ENCODE peak calls at places on chromosomes 12 and 14, in ten cellular contexts. K is IMR-90, P is H54, H is body of pancreas, X is erythroblast, O is Peyer's patch, N is sigmoid colon, M is stomach, Q is HCT116, D is right lobe of liver. A is an unnamed sample.

GRCh38 chr12:108180255-108181094 is 51.4 kb downstream of the WSCD2 start:
- DNase-seq in K (no peak), P (no peak), H (no peak), X (no peak), O (no peak), N (no peak), M (no peak), Q (no peak), D (no peak), A (no peak)

GRCh38 chr14:37598085-37598972 is 2.9 kb downstream of the TTC6 start:
- DNase-seq in K (no peak), P (no peak), H (no peak), X (peak), O (no peak), N (no peak), M (peak), Q (no peak), D (no peak), A (peak)

GRCh38 chr14:31884776-31885379 is 192.2 kb upstream of the ARHGAP5 start:
- DNase-seq in K (peak), P (no peak), H (no peak), X (no peak), O (no peak), N (no peak), M (no peak), Q (no peak), D (no peak), A (no peak)

GRCh38 chr12:131989021-131989420 is 39.3 kb downstream of the EP400 start:
- DNase-seq in K (no peak), P (no peak), H (no peak), X (no peak), O (no peak), N (no peak), M (no peak), Q (no peak), D (peak), A (peak)

GRCh38 chr12:48602192-48602989 is 32.5 kb upstream of the LALBA start:
- DNase-seq in K (no peak), P (no peak), H (no peak), X (peak), O (no peak), N (no peak), M (no peak), Q (no peak), D (no peak), A (no peak)

GRCh38 chr14:36271939-36272907 is 48.2 kb downstream of the MBIP start:
- DNase-seq in K (peak), P (no peak), H (no peak), X (no peak), O (no peak), N (no peak), M (no peak), Q (no peak), D (no peak), A (peak)

GRCh38 chr12:49133014-49133413 is 1.8 kb upstream of the TUBA1B start:
- DNase-seq in K (no peak), P (peak), H (no peak), X (no peak), O (no peak), N (no peak), M (no peak), Q (no peak), D (no peak), A (no peak)

GRCh38 chr12:9933966-9934365 is 1.8 kb upstream of the CLEC2A start:
- DNase-seq in K (no peak), P (no peak), H (no peak), X (no peak), O (no peak), N (no peak), M (no peak), Q (no peak), D (no peak), A (no peak)

GRCh38 chr14:24921903-24922302 is 128.0 kb downstream of the STXBP6 start:
- DNase-seq in K (peak), P (no peak), H (no peak), X (no peak), O (no peak), N (no peak), M (no peak), Q (no peak), D (no peak), A (no peak)

GRCh38 chr14:77043177-77043983 is 14.9 kb upstream of the IRF2BPL start:
- DNase-seq in K (peak), P (no peak), H (no peak), X (peak), O (no peak), N (peak), M (no peak), Q (no peak), D (peak), A (peak)

GRCh38 chr12:116339800-116340371 is 62.4 kb upstream of the MED13L start:
- DNase-seq in K (peak), P (peak), H (no peak), X (no peak), O (no peak), N (no peak), M (no peak), Q (no peak), D (no peak), A (no peak)

GRCh38 chr14:38310420-38310995 is 54.6 kb upstream of the CLEC14A start:
- DNase-seq in K (no peak), P (no peak), H (no peak), X (no peak), O (no peak), N (no peak), M (no peak), Q (no peak), D (no peak), A (no peak)

GRCh38 chr12:121107681-121108080 is 25.0 kb upstream of the P2RX7 start:
- DNase-seq in K (peak), P (no peak), H (no peak), X (no peak), O (no peak), N (peak), M (no peak), Q (no peak), D (no peak), A (no peak)

GRCh38 chr12:112117685-112118084 is 7.7 kb upstream of the TRAFD1 start:
- DNase-seq in K (no peak), P (no peak), H (no peak), X (no peak), O (no peak), N (no peak), M (no peak), Q (no peak), D (no peak), A (no peak)

GRCh38 chr12:112112423-112113132 is 4.0 kb upstream of the NAA25 start:
- DNase-seq in K (no peak), P (no peak), H (peak), X (no peak), O (peak), N (no peak), M (peak), Q (peak), D (peak), A (no peak)

GRCh38 chr12:112111931-112112330 is 3.3 kb upstream of the NAA25 start:
- DNase-seq in K (no peak), P (no peak), H (no peak), X (no peak), O (peak), N (no peak), M (no peak), Q (no peak), D (no peak), A (no peak)

GRCh38 chr12:112115259-112116045 is 6.9 kb upstream of the NAA25 start:
- DNase-seq in K (no peak), P (no peak), H (no peak), X (peak), O (peak), N (no peak), M (peak), Q (no peak), D (peak), A (no peak)

GRCh38 chr12:112116232-112117060 is 7.9 kb upstream of the NAA25 start:
- DNase-seq in K (peak), P (peak), H (peak), X (peak), O (peak), N (peak), M (peak), Q (peak), D (peak), A (peak)
- TF ChIP-seq POLR2A in K (no peak), P (peak), H (no peak), X (peak), O (no peak), N (no peak), M (no peak), Q (no peak), D (no peak), A (no peak)

GRCh38 chr14:68592948-68593347 is 199.9 kb downstream of the ZFP36L1 start:
- DNase-seq in K (no peak), P (no peak), H (peak), X (no peak), O (peak), N (no peak), M (no peak), Q (no peak), D (peak), A (no peak)
- TF ChIP-seq POLR2A in K (no peak), P (no peak), H (no peak), X (no peak), O (no peak), N (no peak), M (no peak), Q (no peak), D (no peak), A (no peak)

GRCh38 chr12:124457287-124458219 is 109.9 kb downstream of the NCOR2 start:
- DNase-seq in K (peak), P (no peak), H (no peak), X (peak), O (peak), N (peak), M (peak), Q (no peak), D (no peak), A (peak)
- TF ChIP-seq POLR2A in K (no peak), P (no peak), H (no peak), X (no peak), O (no peak), N (peak), M (no peak), Q (no peak), D (no peak), A (no peak)

GRCh38 chr12:53051881-53052412 is 2.1 kb downstream of the TNS2 start:
- DNase-seq in K (no peak), P (no peak), H (no peak), X (no peak), O (no peak), N (peak), M (no peak), Q (no peak), D (peak), A (no peak)

GRCh38 chr12:53052419-53053222 is 2.8 kb downstream of the TNS2 start:
- DNase-seq in K (peak), P (peak), H (peak), X (peak), O (peak), N (peak), M (peak), Q (no peak), D (peak), A (peak)

GRCh38 chr12:53050426-53051057 is 677 bp downstream of the TNS2 start:
- DNase-seq in K (no peak), P (no peak), H (no peak), X (no peak), O (no peak), N (no peak), M (peak), Q (no peak), D (no peak), A (no peak)

GRCh38 chr12:53049582-53050318 is at the start of gene TNS2:
- DNase-seq in K (peak), P (peak), H (peak), X (no peak), O (peak), N (peak), M (peak), Q (no peak), D (peak), A (peak)

DNA sequence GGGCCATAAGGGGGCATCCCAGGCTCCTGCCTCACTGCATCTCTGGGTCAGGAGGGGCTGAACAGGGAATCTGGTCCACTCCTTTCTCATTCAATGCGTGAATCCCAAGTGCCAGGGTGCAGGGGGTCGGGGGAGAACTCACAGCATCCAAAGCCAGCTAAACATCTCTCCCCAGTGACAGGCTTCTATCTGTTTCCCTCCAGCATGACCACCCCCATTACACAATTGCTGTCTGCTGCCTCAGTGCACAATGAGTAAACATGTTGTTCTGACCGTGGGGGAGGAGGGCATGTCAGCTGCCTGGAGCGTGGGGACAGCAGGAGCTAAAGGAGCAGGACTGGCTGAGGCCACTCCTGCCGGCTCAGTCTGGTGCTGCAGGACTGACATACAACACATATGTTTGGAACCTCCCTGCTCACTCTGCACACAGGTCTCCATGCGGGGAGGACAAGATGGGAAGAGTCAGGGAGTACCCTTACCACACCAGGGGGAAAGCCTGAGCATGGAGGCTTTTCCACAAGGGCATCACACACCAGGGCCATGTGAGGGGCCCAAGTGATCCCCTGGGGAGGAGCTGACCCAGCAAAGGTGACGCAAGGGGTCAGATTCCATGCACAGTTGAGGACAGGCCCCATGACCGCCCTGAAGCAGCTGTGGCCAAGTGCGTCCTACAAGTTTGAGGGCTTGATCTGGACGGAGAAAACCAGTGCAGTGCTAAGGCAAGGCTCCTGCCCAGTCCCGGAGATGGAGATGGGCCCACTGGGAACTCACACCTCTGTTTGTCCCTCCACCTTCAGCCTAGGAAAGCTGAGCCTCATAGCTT is 1.4 kb downstream of the TNS2 start:
- DNase-seq in K (peak), P (no peak), H (peak), X (no peak), O (peak), N (peak), M (peak), Q (no peak), D (peak), A (peak)
- TF ChIP-seq POLR2A in K (no peak), P (peak), H (peak), X (no peak), O (no peak), N (no peak), M (no peak), Q (no peak), D (peak), A (no peak)

GRCh38 chr14:105929327-105930081 is 403.1 kb downstream of the TMEM121 start:
- DNase-seq in K (no peak), P (no peak), H (no peak), X (no peak), O (peak), N (peak), M (no peak), Q (no peak), D (peak), A (no peak)

GRCh38 chr14:105930572-105930971 is 404.2 kb downstream of the TMEM121 start:
- DNase-seq in K (no peak), P (no peak), H (no peak), X (no peak), O (no peak), N (peak), M (no peak), Q (no peak), D (peak), A (no peak)

GRCh38 chr14:105935384-105935783 is 409.0 kb downstream of the TMEM121 start:
- DNase-seq in K (no peak), P (no peak), H (no peak), X (no peak), O (no peak), N (peak), M (no peak), Q (no peak), D (no peak), A (no peak)

GRCh38 chr14:105931808-105932483 is 405.6 kb downstream of the TMEM121 start:
- DNase-seq in K (no peak), P (no peak), H (no peak), X (no peak), O (peak), N (no peak), M (peak), Q (no peak), D (peak), A (no peak)

GRCh38 chr14:105933238-105933637 is 406.9 kb downstream of the TMEM121 start:
- DNase-seq in K (no peak), P (no peak), H (no peak), X (no peak), O (no peak), N (no peak), M (peak), Q (no peak), D (no peak), A (no peak)
- TF ChIP-seq POLR2A in K (no peak), P (no peak), H (no peak), X (no peak), O (no peak), N (no peak), M (no peak), Q (no peak), D (no peak), A (no peak)

A was measured in testis.